ENCODE peak calls at places on chromosomes 11 and 22, in eight cellular contexts. One of them, this sample, is unnamed.

GRCh38 chr11:29129850-29130249 is 887.0 kb downstream of the KCNA4 start:
- DNase-seq in transverse colon: no peak
- DNase-seq in GM03348: peak
- DNase-seq in left lobe of liver: no peak
- DNase-seq in RPMI7951: peak
- DNase-seq in activated effector memory CD4-positive, alpha-beta T cell treated with Interleukin-2 at 50 U/mL for 16 hours: no peak
- DNase-seq in epithelial cell of esophagus: peak
- DNase-seq in Kasumi-1: peak
- DNase-seq in this sample: no peak

GRCh38 chr22:37654556-37655251 is 3.8 kb upstream of the PDXP start:
- DNase-seq in transverse colon: peak
- DNase-seq in GM03348: no peak
- DNase-seq in left lobe of liver: no peak
- DNase-seq in RPMI7951: no peak
- DNase-seq in activated effector memory CD4-positive, alpha-beta T cell treated with Interleukin-2 at 50 U/mL for 16 hours: no peak
- DNase-seq in epithelial cell of esophagus: no peak
- DNase-seq in Kasumi-1: no peak
- DNase-seq in this sample: no peak

GRCh38 chr11:46912526-46913150 is 5.7 kb downstream of the LRP4 start:
- DNase-seq in transverse colon: no peak
- DNase-seq in GM03348: no peak
- DNase-seq in left lobe of liver: no peak
- DNase-seq in RPMI7951: no peak
- DNase-seq in activated effector memory CD4-positive, alpha-beta T cell treated with Interleukin-2 at 50 U/mL for 16 hours: no peak
- DNase-seq in epithelial cell of esophagus: peak
- DNase-seq in Kasumi-1: peak
- DNase-seq in this sample: no peak

GRCh38 chr11:1888811-1889526 is 2.7 kb downstream of the PRR33 start:
- DNase-seq in transverse colon: peak
- DNase-seq in GM03348: no peak
- DNase-seq in left lobe of liver: no peak
- DNase-seq in RPMI7951: peak
- DNase-seq in activated effector memory CD4-positive, alpha-beta T cell treated with Interleukin-2 at 50 U/mL for 16 hours: peak
- DNase-seq in epithelial cell of esophagus: no peak
- DNase-seq in Kasumi-1: peak
- DNase-seq in this sample: no peak

GRCh38 chr11:106644824-106645223 is 373.5 kb downstream of the GUCY1A2 start:
- DNase-seq in transverse colon: no peak
- DNase-seq in GM03348: no peak
- DNase-seq in left lobe of liver: no peak
- DNase-seq in RPMI7951: peak
- DNase-seq in activated effector memory CD4-positive, alpha-beta T cell treated with Interleukin-2 at 50 U/mL for 16 hours: no peak
- DNase-seq in epithelial cell of esophagus: peak
- DNase-seq in Kasumi-1: no peak
- DNase-seq in this sample: no peak

GRCh38 chr11:35615911-35616900 is 2.1 kb upstream of the FJX1 start:
- DNase-seq in transverse colon: no peak
- DNase-seq in GM03348: peak
- DNase-seq in left lobe of liver: no peak
- DNase-seq in RPMI7951: peak
- DNase-seq in activated effector memory CD4-positive, alpha-beta T cell treated with Interleukin-2 at 50 U/mL for 16 hours: no peak
- DNase-seq in epithelial cell of esophagus: peak
- DNase-seq in Kasumi-1: peak
- DNase-seq in this sample: no peak

GRCh38 chr11:59224419-59224928 is 11.7 kb upstream of the MPEG1 start:
- DNase-seq in transverse colon: no peak
- DNase-seq in GM03348: peak
- DNase-seq in left lobe of liver: no peak
- DNase-seq in RPMI7951: no peak
- DNase-seq in activated effector memory CD4-positive, alpha-beta T cell treated with Interleukin-2 at 50 U/mL for 16 hours: no peak
- DNase-seq in epithelial cell of esophagus: peak
- DNase-seq in Kasumi-1: no peak
- DNase-seq in this sample: no peak

GRCh38 chr11:124670732-124671131 is 2.8 kb downstream of the SIAE start:
- DNase-seq in transverse colon: no peak
- DNase-seq in GM03348: no peak
- DNase-seq in left lobe of liver: no peak
- DNase-seq in RPMI7951: peak
- DNase-seq in activated effector memory CD4-positive, alpha-beta T cell treated with Interleukin-2 at 50 U/mL for 16 hours: peak
- DNase-seq in epithelial cell of esophagus: peak
- DNase-seq in Kasumi-1: peak
- DNase-seq in this sample: no peak

GRCh38 chr22:39514373-39514973 is 5.9 kb upstream of the ATF4 start:
- DNase-seq in transverse colon: peak
- DNase-seq in GM03348: peak
- DNase-seq in left lobe of liver: no peak
- DNase-seq in RPMI7951: peak
- DNase-seq in activated effector memory CD4-positive, alpha-beta T cell treated with Interleukin-2 at 50 U/mL for 16 hours: peak
- DNase-seq in epithelial cell of esophagus: peak
- DNase-seq in Kasumi-1: peak
- DNase-seq in this sample: no peak

GRCh38 chr11:21511835-21512440 is 680.9 kb upstream of the ANO5 start:
- DNase-seq in transverse colon: peak
- DNase-seq in GM03348: peak
- DNase-seq in left lobe of liver: peak
- DNase-seq in RPMI7951: peak
- DNase-seq in activated effector memory CD4-positive, alpha-beta T cell treated with Interleukin-2 at 50 U/mL for 16 hours: no peak
- DNase-seq in epithelial cell of esophagus: peak
- DNase-seq in Kasumi-1: peak
- DNase-seq in this sample: peak

GRCh38 chr11:65644837-65645236 is 6.9 kb downstream of the SIPA1 start:
- DNase-seq in transverse colon: no peak
- DNase-seq in GM03348: no peak
- DNase-seq in left lobe of liver: no peak
- DNase-seq in RPMI7951: no peak
- DNase-seq in activated effector memory CD4-positive, alpha-beta T cell treated with Interleukin-2 at 50 U/mL for 16 hours: no peak
- DNase-seq in epithelial cell of esophagus: no peak
- DNase-seq in Kasumi-1: no peak
- DNase-seq in this sample: no peak

GRCh38 chr11:6203327-6203726 is 2.0 kb upstream of the C11orf42 start:
- DNase-seq in transverse colon: no peak
- DNase-seq in GM03348: no peak
- DNase-seq in left lobe of liver: no peak
- DNase-seq in RPMI7951: no peak
- DNase-seq in activated effector memory CD4-positive, alpha-beta T cell treated with Interleukin-2 at 50 U/mL for 16 hours: no peak
- DNase-seq in epithelial cell of esophagus: no peak
- DNase-seq in Kasumi-1: no peak
- DNase-seq in this sample: no peak

GRCh38 chr22:25136953-25137576 is 62.6 kb upstream of the CRYBB3 start:
- DNase-seq in transverse colon: no peak
- DNase-seq in GM03348: no peak
- DNase-seq in left lobe of liver: no peak
- DNase-seq in RPMI7951: no peak
- DNase-seq in activated effector memory CD4-positive, alpha-beta T cell treated with Interleukin-2 at 50 U/mL for 16 hours: no peak
- DNase-seq in epithelial cell of esophagus: no peak
- DNase-seq in Kasumi-1: no peak
- DNase-seq in this sample: no peak

GRCh38 chr11:99316761-99317475 is 296.2 kb downstream of the CNTN5 start:
- DNase-seq in transverse colon: no peak
- DNase-seq in GM03348: peak
- DNase-seq in left lobe of liver: no peak
- DNase-seq in RPMI7951: peak
- DNase-seq in activated effector memory CD4-positive, alpha-beta T cell treated with Interleukin-2 at 50 U/mL for 16 hours: no peak
- DNase-seq in epithelial cell of esophagus: no peak
- DNase-seq in Kasumi-1: no peak
- DNase-seq in this sample: no peak

GRCh38 chr11:104928831-104929230 is 30.6 kb upstream of the CASP12 start:
- DNase-seq in transverse colon: no peak
- DNase-seq in GM03348: no peak
- DNase-seq in left lobe of liver: no peak
- DNase-seq in RPMI7951: no peak
- DNase-seq in activated effector memory CD4-positive, alpha-beta T cell treated with Interleukin-2 at 50 U/mL for 16 hours: no peak
- DNase-seq in epithelial cell of esophagus: no peak
- DNase-seq in Kasumi-1: no peak
- DNase-seq in this sample: no peak

GRCh38 chr11:44658451-44658850 is 68.3 kb upstream of the TSPAN18 start:
- DNase-seq in transverse colon: no peak
- DNase-seq in GM03348: no peak
- DNase-seq in left lobe of liver: no peak
- DNase-seq in RPMI7951: peak
- DNase-seq in activated effector memory CD4-positive, alpha-beta T cell treated with Interleukin-2 at 50 U/mL for 16 hours: no peak
- DNase-seq in epithelial cell of esophagus: peak
- DNase-seq in Kasumi-1: peak
- DNase-seq in this sample: peak

GRCh38 chr22:32576553-32577255 is 102.1 kb downstream of the FBXO7 start:
- DNase-seq in transverse colon: no peak
- DNase-seq in GM03348: no peak
- DNase-seq in left lobe of liver: no peak
- DNase-seq in RPMI7951: no peak
- DNase-seq in activated effector memory CD4-positive, alpha-beta T cell treated with Interleukin-2 at 50 U/mL for 16 hours: no peak
- DNase-seq in epithelial cell of esophagus: peak
- DNase-seq in Kasumi-1: no peak
- DNase-seq in this sample: no peak

GRCh38 chr11:71447791-71448256 is 369 bp downstream of the DHCR7 start:
- DNase-seq in transverse colon: peak
- DNase-seq in GM03348: peak
- DNase-seq in left lobe of liver: no peak
- DNase-seq in RPMI7951: peak
- DNase-seq in activated effector memory CD4-positive, alpha-beta T cell treated with Interleukin-2 at 50 U/mL for 16 hours: no peak
- DNase-seq in epithelial cell of esophagus: peak
- DNase-seq in Kasumi-1: peak
- DNase-seq in this sample: no peak

GRCh38 chr22:40714514-40714966 is 35.3 kb downstream of the MCHR1 start:
- DNase-seq in transverse colon: no peak
- DNase-seq in GM03348: no peak
- DNase-seq in left lobe of liver: no peak
- DNase-seq in RPMI7951: no peak
- DNase-seq in activated effector memory CD4-positive, alpha-beta T cell treated with Interleukin-2 at 50 U/mL for 16 hours: no peak
- DNase-seq in epithelial cell of esophagus: peak
- DNase-seq in Kasumi-1: no peak
- DNase-seq in this sample: no peak

GRCh38 chr11:110921742-110922200 is 209.5 kb upstream of the ARHGAP20 start:
- DNase-seq in transverse colon: no peak
- DNase-seq in GM03348: peak
- DNase-seq in left lobe of liver: no peak
- DNase-seq in RPMI7951: no peak
- DNase-seq in activated effector memory CD4-positive, alpha-beta T cell treated with Interleukin-2 at 50 U/mL for 16 hours: no peak
- DNase-seq in epithelial cell of esophagus: no peak
- DNase-seq in Kasumi-1: no peak
- DNase-seq in this sample: peak

GRCh38 chr11:114350022-114350421 is 50.3 kb downstream of the C11orf71 start:
- DNase-seq in transverse colon: no peak
- DNase-seq in GM03348: no peak
- DNase-seq in left lobe of liver: no peak
- DNase-seq in RPMI7951: no peak
- DNase-seq in activated effector memory CD4-positive, alpha-beta T cell treated with Interleukin-2 at 50 U/mL for 16 hours: no peak
- DNase-seq in epithelial cell of esophagus: peak
- DNase-seq in Kasumi-1: no peak
- DNase-seq in this sample: no peak

GRCh38 chr11:129143335-129143734 is 48.8 kb downstream of the ARHGAP32 start:
- DNase-seq in transverse colon: peak
- DNase-seq in GM03348: peak
- DNase-seq in left lobe of liver: no peak
- DNase-seq in RPMI7951: peak
- DNase-seq in activated effector memory CD4-positive, alpha-beta T cell treated with Interleukin-2 at 50 U/mL for 16 hours: no peak
- DNase-seq in epithelial cell of esophagus: peak
- DNase-seq in Kasumi-1: no peak
- DNase-seq in this sample: no peak

GRCh38 chr11:11302565-11302964 is 50.5 kb downstream of the CSNK2A3 start:
- DNase-seq in transverse colon: no peak
- DNase-seq in GM03348: no peak
- DNase-seq in left lobe of liver: no peak
- DNase-seq in RPMI7951: no peak
- DNase-seq in activated effector memory CD4-positive, alpha-beta T cell treated with Interleukin-2 at 50 U/mL for 16 hours: no peak
- DNase-seq in epithelial cell of esophagus: no peak
- DNase-seq in Kasumi-1: no peak
- DNase-seq in this sample: no peak

GRCh38 chr11:102727890-102728289 is 3.1 kb upstream of the MMP8 start:
- DNase-seq in transverse colon: no peak
- DNase-seq in GM03348: no peak
- DNase-seq in left lobe of liver: no peak
- DNase-seq in RPMI7951: peak
- DNase-seq in activated effector memory CD4-positive, alpha-beta T cell treated with Interleukin-2 at 50 U/mL for 16 hours: no peak
- DNase-seq in epithelial cell of esophagus: peak
- DNase-seq in Kasumi-1: peak
- DNase-seq in this sample: no peak

GRCh38 chr11:65432686-65433582 is 10.3 kb downstream of the NEAT1 start:
- DNase-seq in transverse colon: peak
- DNase-seq in GM03348: no peak
- DNase-seq in left lobe of liver: no peak
- DNase-seq in RPMI7951: peak
- DNase-seq in activated effector memory CD4-positive, alpha-beta T cell treated with Interleukin-2 at 50 U/mL for 16 hours: no peak
- DNase-seq in epithelial cell of esophagus: peak
- DNase-seq in Kasumi-1: peak
- DNase-seq in this sample: no peak

GRCh38 chr11:122405788-122406341 is 249.7 kb upstream of the UBASH3B start:
- DNase-seq in transverse colon: no peak
- DNase-seq in GM03348: no peak
- DNase-seq in left lobe of liver: no peak
- DNase-seq in RPMI7951: peak
- DNase-seq in activated effector memory CD4-positive, alpha-beta T cell treated with Interleukin-2 at 50 U/mL for 16 hours: no peak
- DNase-seq in epithelial cell of esophagus: no peak
- DNase-seq in Kasumi-1: no peak
- DNase-seq in this sample: no peak

GRCh38 chr11:82927264-82927880 is 25.8 kb downstream of the DDIAS start:
- DNase-seq in transverse colon: no peak
- DNase-seq in GM03348: peak
- DNase-seq in left lobe of liver: no peak
- DNase-seq in RPMI7951: peak
- DNase-seq in activated effector memory CD4-positive, alpha-beta T cell treated with Interleukin-2 at 50 U/mL for 16 hours: no peak
- DNase-seq in epithelial cell of esophagus: peak
- DNase-seq in Kasumi-1: peak
- DNase-seq in this sample: peak

GRCh38 chr11:76805206-76805913 is 22.2 kb downstream of the TSKU start:
- DNase-seq in transverse colon: no peak
- DNase-seq in GM03348: peak
- DNase-seq in left lobe of liver: peak
- DNase-seq in RPMI7951: peak
- DNase-seq in activated effector memory CD4-positive, alpha-beta T cell treated with Interleukin-2 at 50 U/mL for 16 hours: no peak
- DNase-seq in epithelial cell of esophagus: peak
- DNase-seq in Kasumi-1: no peak
- DNase-seq in this sample: no peak